ENCODE peak calls at places on chromosome 7, in five cellular contexts. Q is CD8-positive, alpha-beta memory T cell; U is osteoblast; R is mammary epithelial cell; W is neuronal stem cell. T is an unnamed sample.

GRCh38 chr7:82605247-82605864 is 161.8 kb upstream of the CACNA2D1 start:
- DNase-seq in Q (no peak), U (peak; percentile 47), R (peak; percentile 16), W (peak; percentile 41), T (no peak)

GRCh38 chr7:156178214-156178613 is 366.0 kb upstream of the SHH start:
- DNase-seq in Q (no peak), U (no peak), R (no peak), W (no peak), T (no peak)

GRCh38 chr7:28280516-28280915 is 99.9 kb upstream of the JAZF1 start:
- DNase-seq in Q (no peak), U (no peak), R (no peak), W (peak; percentile 21), T (no peak)

GRCh38 chr7:26489404-26489803 is 197.7 kb downstream of the SNX10 start:
- DNase-seq in Q (no peak), U (no peak), R (no peak), W (no peak), T (no peak)

GRCh38 chr7:17056491-17057142 is 174.8 kb upstream of the AGR3 start:
- DNase-seq in Q (no peak), U (no peak), R (peak; percentile 26), W (no peak), T (no peak)

GRCh38 chr7:72030994-72031667 is 381.0 kb downstream of the CALN1 start:
- DNase-seq in Q (no peak), U (no peak), R (no peak), W (no peak), T (no peak)

GRCh38 chr7:116512524-116513188 is 12.2 kb upstream of the CAV1 start:
- DNase-seq in Q (no peak), U (no peak), R (peak; percentile 51), W (no peak), T (no peak)

GRCh38 chr7:131010714-131011436 is 276.9 kb upstream of the KLF14 start:
- DNase-seq in Q (no peak), U (no peak), R (no peak), W (no peak), T (peak; percentile 3)

GRCh38 chr7:29987821-29988317 is 1.7 kb downstream of the SCRN1 start:
- DNase-seq in Q (no peak), U (peak; percentile 94), R (peak; percentile 73), W (peak; percentile 31), T (no peak)

GRCh38 chr7:133207687-133208086 is 45.2 kb upstream of the EXOC4 start:
- DNase-seq in Q (no peak), U (no peak), R (no peak), W (no peak), T (no peak)

GRCh38 chr7:2353650-2354172 is 916 bp upstream of the EIF3B start:
- DNase-seq in Q (peak; percentile 88), U (peak; percentile 99), R (peak; percentile 86), W (no peak), T (peak; percentile 86)

GRCh38 chr7:131225619-131226101 is 102.0 kb upstream of the MKLN1 start:
- DNase-seq in Q (no peak), U (peak; percentile 65), R (no peak), W (no peak), T (no peak)

GRCh38 chr7:110386914-110387313 is 704.0 kb upstream of the LRRN3 start:
- DNase-seq in Q (no peak), U (no peak), R (peak; percentile 89), W (no peak), T (no peak)

GRCh38 chr7:6395898-6396582 is 51.7 kb downstream of the DAGLB start:
- DNase-seq in Q (no peak), U (no peak), R (no peak), W (no peak), T (no peak)

GRCh38 chr7:78563186-78563585 is 764.6 kb downstream of the PHTF2 start:
- DNase-seq in Q (no peak), U (no peak), R (no peak), W (no peak), T (no peak)

GRCh38 chr7:1268866-1269265 is 36.2 kb downstream of the UNCX start:
- DNase-seq in Q (no peak), U (no peak), R (peak; percentile 17), W (no peak), T (no peak)

GRCh38 chr7:97639036-97639435 is 92.8 kb upstream of the TAC1 start:
- DNase-seq in Q (no peak), U (no peak), R (peak; percentile 20), W (peak; percentile 1), T (no peak)

GRCh38 chr7:44313016-44313415 is 12.4 kb downstream of the CAMK2B start:
- DNase-seq in Q (no peak), U (no peak), R (no peak), W (no peak), T (no peak)

GRCh38 chr7:141014091-141014490 is 661 bp downstream of the MRPS33 start:
- DNase-seq in Q (no peak), U (no peak), R (no peak), W (peak; percentile 23), T (no peak)

GRCh38 chr7:143396625-143397556 is 11.8 kb downstream of the EPHA1 start:
- DNase-seq in Q (no peak), U (peak; percentile 88), R (no peak), W (no peak), T (no peak)

GRCh38 chr7:14720792-14721191 is 181.8 kb downstream of the DGKB start:
- DNase-seq in Q (no peak), U (no peak), R (no peak), W (no peak), T (no peak)

GRCh38 chr7:35035511-35035921 is 1.8 kb downstream of the DPY19L1 start:
- DNase-seq in Q (no peak), U (no peak), R (peak; percentile 47), W (no peak), T (no peak)

GRCh38 chr7:157004050-157004838 is 6.2 kb downstream of the MNX1 start:
- DNase-seq in Q (no peak), U (peak; percentile 94), R (no peak), W (no peak), T (no peak)

GRCh38 chr7:132930881-132931280 is 151.0 kb downstream of the CHCHD3 start:
- DNase-seq in Q (no peak), U (no peak), R (no peak), W (peak; percentile 11), T (no peak)

GRCh38 chr7:8436965-8437364 is 3.6 kb downstream of the NXPH1 start:
- DNase-seq in Q (peak; percentile 6), U (no peak), R (peak; percentile 29), W (peak; percentile 66), T (no peak)

GRCh38 chr7:24865994-24866615 is 108.8 kb upstream of the GSDME start:
- DNase-seq in Q (no peak), U (no peak), R (no peak), W (no peak), T (no peak)

GRCh38 chr7:66306243-66306642 is 101.1 kb downstream of the TPST1 start:
- DNase-seq in Q (no peak), U (no peak), R (peak; percentile 84), W (no peak), T (no peak)

GRCh38 chr7:11077816-11078215 is 104.1 kb downstream of the PHF14 start:
- DNase-seq in Q (no peak), U (peak; percentile 60), R (no peak), W (no peak), T (no peak)

GRCh38 chr7:130114374-130114773 is 44.0 kb downstream of the KLHDC10 start:
- DNase-seq in Q (no peak), U (no peak), R (no peak), W (no peak), T (no peak)

GRCh38 chr7:116932566-116932965 is 20.7 kb upstream of the ST7 start:
- DNase-seq in Q (no peak), U (no peak), R (no peak), W (no peak), T (no peak)

GRCh38 chr7:142832452-142832851 is 22.4 kb upstream of the EPHB6 start:
- DNase-seq in Q (no peak), U (no peak), R (no peak), W (no peak), T (no peak)

DNA sequence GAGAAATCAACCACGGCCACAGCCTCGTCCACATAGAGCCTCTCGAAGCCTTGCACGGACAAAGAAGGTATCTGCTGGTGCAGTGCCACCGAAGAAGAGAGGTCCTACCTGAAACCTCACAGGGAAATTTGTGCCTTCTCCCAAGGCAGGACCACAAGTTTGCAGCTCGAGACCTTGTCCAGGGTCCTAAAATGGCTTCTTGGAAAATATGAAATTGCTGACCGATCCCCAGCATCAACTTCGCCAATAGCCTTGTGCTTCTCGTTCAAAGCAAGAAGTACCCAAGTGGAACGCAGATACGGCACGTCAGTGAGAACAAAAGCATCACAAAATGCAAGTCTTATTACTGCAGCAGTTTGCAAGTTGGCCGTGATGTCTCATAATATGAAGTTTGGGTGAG is 24.6 kb downstream of the PTPRN2 start:
- DNase-seq in Q (no peak), U (no peak), R (no peak), W (no peak), T (no peak)
- H3K9me3 ChIP-seq in Q (no peaks in the 10 kb centered on the region), U (no peaks in the 10 kb centered on the region), R (peaks cover 18% of the 10 kb centered on the region), W (no peaks in the 10 kb centered on the region), T (no peaks in the 10 kb centered on the region)

DNA sequence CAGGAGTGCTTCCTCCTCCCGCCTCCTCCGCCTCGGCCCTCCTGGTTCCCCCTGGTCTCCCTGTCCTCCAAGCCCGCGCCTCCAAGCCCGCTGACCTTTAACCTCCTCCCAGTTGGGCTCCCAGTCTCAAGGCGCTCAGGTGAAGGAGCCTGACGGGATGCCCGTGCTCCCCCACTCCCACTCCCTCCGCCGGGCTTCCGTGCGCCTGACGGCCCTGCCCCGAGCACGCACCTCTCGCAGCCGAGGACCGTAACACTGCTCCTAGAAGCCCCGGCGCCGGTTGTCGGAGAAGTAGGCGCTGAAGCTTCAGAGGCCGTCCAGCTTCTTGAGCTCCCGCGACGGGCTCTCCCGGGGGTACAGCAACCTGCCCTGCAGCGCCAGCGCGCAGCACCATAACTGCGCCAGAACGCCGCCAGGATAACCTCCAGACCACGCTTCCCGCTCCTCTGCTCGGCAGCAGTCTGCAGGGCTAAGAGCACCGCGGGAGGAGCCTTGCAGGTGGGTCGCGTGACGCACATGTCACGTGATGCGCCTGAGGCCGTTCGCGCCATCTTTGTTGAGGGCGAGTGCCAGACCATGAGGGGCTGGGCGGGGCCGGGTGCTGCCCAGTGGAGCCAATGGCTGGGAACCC is 71.0 kb upstream of the ZNF479 start:
- DNase-seq in Q (no peak), U (no peak), R (no peak), W (no peak), T (no peak)
- H3K9me3 ChIP-seq in Q (no peaks in the 10 kb centered on the region), U (no peaks in the 10 kb centered on the region), R (peaks cover 59% of the 10 kb centered on the region), W (no peaks in the 10 kb centered on the region), T (no peaks in the 10 kb centered on the region)

GRCh38 chr7:158022601-158023000 is 565.0 kb downstream of the PTPRN2 start:
- DNase-seq in Q (no peak), U (no peak), R (no peak), W (no peak), T (no peak)
- H3K9me3 ChIP-seq in Q (no peaks in the 10 kb centered on the region), U (no peaks in the 10 kb centered on the region), R (peaks cover 32% of the 10 kb centered on the region), W (no peaks in the 10 kb centered on the region), T (no peaks in the 10 kb centered on the region)

DNA sequence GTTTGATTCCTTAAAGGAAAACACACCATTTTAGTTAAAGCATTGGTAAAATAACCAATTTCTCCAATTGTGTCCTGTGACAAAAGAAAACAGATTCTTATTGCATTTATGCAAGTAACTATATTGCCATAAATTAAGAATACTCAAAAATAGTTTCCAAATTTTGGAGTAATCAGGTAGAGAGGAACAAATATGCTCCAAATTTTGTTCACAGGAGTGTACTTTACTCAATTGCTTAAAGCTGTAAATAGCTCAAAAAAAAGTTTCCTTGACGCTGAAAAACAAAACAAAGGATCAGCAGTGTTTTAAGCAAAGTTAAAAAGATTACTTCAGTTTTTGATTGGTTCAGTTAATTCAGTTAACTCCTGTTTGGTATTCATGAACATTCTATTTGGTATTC is 52.2 kb upstream of the INHBA start:
- DNase-seq in Q (no peak), U (no peak), R (no peak), W (peak; percentile 9), T (no peak)
- H3K9me3 ChIP-seq in Q (no peaks in the 10 kb centered on the region), U (no peaks in the 10 kb centered on the region), R (peaks cover 3% of the 10 kb centered on the region), W (peaks cover 14% of the 10 kb centered on the region), T (no peaks in the 10 kb centered on the region)